ENCODE peak calls at places on chromosomes 11 and 22, in seven cellular contexts. N is cardiac muscle cell, J is neural progenitor cell, Q is sigmoid colon, L is A549, A is thyroid gland, I is tibial artery. Z is an unnamed sample.

GRCh38 chr22:35455529-35455928 is 55.6 kb downstream of the MCM5 start:
- DNase-seq in N (no peak), J (no peak), Q (no peak), L (no peak), A (no peak), I (no peak), Z (no peak)

GRCh38 chr11:2316169-2316962 is 14.6 kb downstream of the TSPAN32 start:
- DNase-seq in N (no peak), J (no peak), Q (no peak), L (no peak), A (no peak), I (no peak), Z (peak; percentile 64)

GRCh38 chr11:79860336-79860735 is 419.5 kb upstream of the TENM4 start:
- DNase-seq in N (no peak), J (no peak), Q (no peak), L (no peak), A (no peak), I (no peak), Z (no peak)

GRCh38 chr22:34599567-34599966 is 466.4 kb upstream of the ISX start:
- DNase-seq in N (no peak), J (no peak), Q (no peak), L (no peak), A (no peak), I (no peak), Z (no peak)

GRCh38 chr11:61587541-61587941 is 6.7 kb upstream of the SYT7 start:
- DNase-seq in N (peak; percentile 26), J (peak; percentile 87), Q (peak; percentile 79), L (peak; percentile 31), A (peak; percentile 78), I (no peak), Z (peak; percentile 86)

GRCh38 chr22:24107668-24108067 is 73.6 kb upstream of the SUSD2 start:
- DNase-seq in N (peak; percentile 89), J (no peak), Q (peak; percentile 97), L (no peak), A (peak; percentile 88), I (peak; percentile 95), Z (peak; percentile 76)

GRCh38 chr11:10930224-10930960 is 72.5 kb upstream of the ZBED5 start:
- DNase-seq in N (no peak), J (no peak), Q (no peak), L (no peak), A (peak; percentile 34), I (no peak), Z (peak; percentile 36)

GRCh38 chr11:45876401-45876800 is 9.1 kb upstream of the MAPK8IP1 start:
- DNase-seq in N (no peak), J (peak; percentile 77), Q (no peak), L (no peak), A (no peak), I (no peak), Z (no peak)

GRCh38 chr11:58933661-58934060 is 5.6 kb upstream of the GLYATL1 start:
- DNase-seq in N (no peak), J (no peak), Q (no peak), L (no peak), A (no peak), I (no peak), Z (no peak)

GRCh38 chr11:1260023-1260501 is 37.2 kb downstream of the MUC5B start:
- DNase-seq in N (peak; percentile 14), J (no peak), Q (no peak), L (peak; percentile 48), A (peak; percentile 10), I (no peak), Z (no peak)

GRCh38 chr11:113193894-113194293 is 120.5 kb upstream of the TTC12 start:
- DNase-seq in N (peak; percentile 49), J (no peak), Q (no peak), L (no peak), A (no peak), I (no peak), Z (no peak)

GRCh38 chr22:38097557-38098409 is 12.7 kb downstream of the BAIAP2L2 start:
- DNase-seq in N (peak; percentile 52), J (peak; percentile 86), Q (no peak), L (no peak), A (no peak), I (no peak), Z (no peak)

GRCh38 chr22:43168416-43169309 is 17.3 kb downstream of the TSPO start:
- DNase-seq in N (peak; percentile 80), J (no peak), Q (no peak), L (no peak), A (no peak), I (no peak), Z (no peak)

GRCh38 chr11:77147668-77148321 is 19.7 kb downstream of the MYO7A start:
- DNase-seq in N (peak; percentile 15), J (peak; percentile 89), Q (no peak), L (no peak), A (peak; percentile 36), I (no peak), Z (no peak)

GRCh38 chr11:116703421-116703820 is 69.4 kb downstream of the BUD13 start:
- DNase-seq in N (peak; percentile 27), J (peak; percentile 89), Q (peak; percentile 61), L (no peak), A (peak; percentile 24), I (no peak), Z (no peak)

GRCh38 chr11:131932584-131933360 is 562.4 kb downstream of the NTM start:
- DNase-seq in N (no peak), J (no peak), Q (no peak), L (no peak), A (no peak), I (no peak), Z (no peak)

GRCh38 chr11:95337175-95337957 is 106.4 kb upstream of the SESN3 start:
- DNase-seq in N (peak; percentile 82), J (peak; percentile 90), Q (peak; percentile 79), L (no peak), A (peak; percentile 61), I (peak; percentile 81), Z (peak; percentile 59)

GRCh38 chr11:71200761-71201160 is 51.6 kb downstream of the SHANK2 start:
- DNase-seq in N (no peak), J (no peak), Q (no peak), L (no peak), A (no peak), I (no peak), Z (no peak)

GRCh38 chr11:135033545-135033944 is 621.5 kb upstream of the B3GAT1 start:
- DNase-seq in N (peak; percentile 1), J (peak; percentile 76), Q (no peak), L (no peak), A (peak; percentile 63), I (no peak), Z (no peak)

DNA sequence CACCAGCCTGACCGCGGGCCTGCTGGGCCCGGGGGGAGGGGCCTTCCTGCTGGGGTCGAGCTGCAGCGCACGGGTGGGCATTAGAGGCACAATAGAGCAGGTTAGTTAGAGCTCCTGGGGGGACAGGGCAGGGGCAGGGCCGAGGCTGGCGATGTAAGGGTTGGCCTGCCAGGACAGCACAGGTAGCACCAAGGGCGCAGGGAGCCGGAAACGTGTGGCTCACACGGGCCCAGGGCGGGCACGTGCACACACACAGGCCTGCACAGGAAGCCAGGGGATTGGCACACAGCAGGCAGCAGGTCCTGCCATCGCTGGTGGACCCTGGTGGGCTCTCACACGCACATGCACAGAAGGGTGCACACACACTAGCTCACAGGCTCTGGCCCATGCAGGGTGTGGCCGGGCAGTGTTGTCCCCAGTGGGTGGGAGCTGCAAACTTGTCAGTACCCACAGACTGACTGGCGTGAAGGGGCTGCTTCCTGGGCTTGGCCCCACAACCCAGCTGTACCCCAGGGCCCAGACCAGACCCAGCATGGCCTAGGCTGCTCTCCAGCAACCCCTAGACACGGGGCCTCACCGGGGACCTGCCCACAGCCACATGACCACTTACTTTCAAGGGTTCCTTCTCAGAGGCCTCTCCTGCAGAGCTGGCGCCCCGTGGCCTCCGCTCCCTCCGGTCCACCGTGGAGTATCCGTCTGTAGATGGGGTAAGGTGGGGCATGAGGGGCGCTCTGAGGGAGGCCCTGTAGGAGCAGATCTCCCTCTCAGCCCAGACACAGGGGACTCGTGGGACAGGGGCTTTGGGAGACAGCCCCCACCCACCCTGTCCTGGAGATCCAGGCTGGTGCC is 29.9 kb upstream of the TXNRD2 start:
- DNase-seq in N (no peak), J (no peak), Q (no peak), L (no peak), A (peak; percentile 63), I (no peak), Z (peak; percentile 80)
- TF ChIP-seq CTCF in N (no peak), J (no peak), Q (no peak), L (no peak), A (no peak), I (no peak), Z (no peak)

DNA sequence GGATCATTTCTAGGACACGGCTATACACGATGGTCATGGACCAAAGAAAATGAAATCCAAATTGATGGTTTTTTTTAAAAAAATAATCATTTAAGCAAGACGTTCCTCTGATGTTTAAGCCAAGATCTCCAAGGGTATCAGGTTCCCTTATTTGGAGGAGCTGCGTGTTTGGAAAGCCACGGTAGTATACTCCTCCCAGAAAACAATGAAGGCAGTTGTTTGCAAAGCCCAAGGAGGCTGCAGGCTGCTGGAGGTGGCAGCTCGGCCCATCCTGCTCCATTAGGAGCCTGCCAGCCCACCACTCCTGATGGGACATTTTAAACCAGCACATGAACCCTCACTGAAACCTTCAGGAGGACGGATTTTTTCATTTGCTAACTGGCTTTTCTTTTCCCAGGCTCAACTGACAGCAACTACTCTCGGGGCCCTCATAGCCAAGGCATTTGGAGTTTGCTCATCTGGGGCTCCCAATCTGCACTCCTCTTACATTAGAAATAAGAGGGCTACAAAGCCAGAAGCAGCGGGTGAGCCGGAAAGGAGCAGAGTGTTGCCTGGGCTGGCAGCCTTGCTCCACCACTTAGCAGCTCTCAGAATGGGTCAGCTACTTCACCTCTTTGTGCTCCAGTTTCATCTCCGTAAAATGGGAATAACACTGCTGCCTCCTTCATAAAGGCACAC is 58.4 kb downstream of the ABTB2 start:
- DNase-seq in N (no peak), J (peak; percentile 64), Q (no peak), L (no peak), A (no peak), I (no peak), Z (no peak)
- H3K27ac ChIP-seq in N (peak overlapping the region; percentile 10), J (no peak overlapping the region), Q (no peak overlapping the region), L (no peak overlapping the region), A (no peak overlapping the region), I (no peak overlapping the region), Z (no peak overlapping the region)

GRCh38 chr22:32410459-32410858 is 1.6 kb downstream of the RTCB start:
- DNase-seq in N (no peak), J (no peak), Q (no peak), L (no peak), A (no peak), I (no peak), Z (no peak)
- H3K4me3 ChIP-seq in N (no peak overlapping the region), J (peak overlapping the region; percentile 88), Q (no peak overlapping the region), L (peak overlapping the region; percentile 74), A (no peak overlapping the region), I (peak overlapping the region; percentile 97), Z (peak overlapping the region; percentile 75)

GRCh38 chr11:120717623-120718022 is 206.1 kb downstream of the GRIK4 start:
- DNase-seq in N (no peak), J (peak; percentile 28), Q (no peak), L (no peak), A (no peak), I (no peak), Z (no peak)

GRCh38 chr11:120712862-120713770 is 201.6 kb downstream of the GRIK4 start:
- DNase-seq in N (no peak), J (no peak), Q (no peak), L (no peak), A (no peak), I (no peak), Z (no peak)

GRCh38 chr11:120717042-120717441 is 205.5 kb downstream of the GRIK4 start:
- DNase-seq in N (no peak), J (no peak), Q (no peak), L (no peak), A (no peak), I (no peak), Z (no peak)

GRCh38 chr11:120714448-120714847 is 202.9 kb downstream of the GRIK4 start:
- DNase-seq in N (no peak), J (no peak), Q (no peak), L (no peak), A (no peak), I (no peak), Z (no peak)

GRCh38 chr11:120715239-120715638 is 203.7 kb downstream of the GRIK4 start:
- DNase-seq in N (peak; percentile 21), J (peak; percentile 37), Q (no peak), L (peak; percentile 18), A (no peak), I (no peak), Z (no peak)
- TF ChIP-seq CTCF in N (peak; percentile 56), J (peak; percentile 61), Q (no peak), L (peak; percentile 14), A (peak; percentile 14), I (no peak), Z (no peak)